ENCODE peak calls at places on chromosomes 5 and 9, in eight cellular contexts. I is adrenal gland, X is cardiac muscle cell, D is heart left ventricle, O is GM04503, K is NCI-H1105, G is foreskin fibroblast, B is GM23248. E is an unnamed sample.

GRCh38 chr5:74682636-74683035 is 2.4 kb upstream of the HEXB start:
- DNase-seq in X (no peak), K (no peak), O (no peak), D (no peak), I (no peak), B (no peak), G (no peak), E (no peak)

GRCh38 chr5:7877851-7878250 is 8.9 kb downstream of the MTRR start:
- DNase-seq in I (peak), K (no peak), D (no peak), G (no peak), B (peak), X (no peak), O (no peak), E (peak)

GRCh38 chr5:122699226-122699625 is 75.7 kb upstream of the SNX2 start:
- DNase-seq in I (no peak), G (no peak), K (no peak), B (peak), X (no peak), D (no peak), O (no peak), E (no peak)

GRCh38 chr5:124738751-124739559 is 7.5 kb downstream of the ZNF608 start:
- DNase-seq in K (no peak), B (no peak), X (peak), G (no peak), O (no peak), I (no peak), D (no peak), E (no peak)

GRCh38 chr5:147093138-147093537 is 141.7 kb upstream of the STK32A start:
- DNase-seq in K (no peak), O (no peak), D (no peak), I (no peak), G (no peak), B (peak), X (no peak), E (no peak)

GRCh38 chr9:19975499-19975898 is 186.7 kb upstream of the SLC24A2 start:
- DNase-seq in I (no peak), B (no peak), X (no peak), D (no peak), G (no peak), K (no peak), O (no peak), E (no peak)

GRCh38 chr5:68839019-68839552 is 254.7 kb upstream of the SLC30A5 start:
- DNase-seq in G (peak), D (no peak), B (peak), X (no peak), K (no peak), O (peak), I (no peak), E (peak)

GRCh38 chr9:115691686-115692085 is 461.9 kb upstream of the PAPPA start:
- DNase-seq in O (peak), X (no peak), I (no peak), B (peak), G (peak), K (no peak), D (no peak), E (no peak)

GRCh38 chr9:33136721-33137120 is 30.4 kb downstream of the B4GALT1 start:
- DNase-seq in B (no peak), I (peak), X (no peak), K (no peak), D (no peak), O (no peak), G (no peak), E (no peak)

GRCh38 chr5:92560698-92561361 is 1020.2 kb downstream of the NR2F1-AS1 start:
- DNase-seq in G (peak), B (peak), O (no peak), I (no peak), X (no peak), K (peak), D (no peak), E (no peak)

GRCh38 chr9:120996409-120996808 is 53.7 kb downstream of the C5 start:
- DNase-seq in X (no peak), D (no peak), B (no peak), K (no peak), I (no peak), G (no peak), O (no peak), E (no peak)

GRCh38 chr5:17910318-17910717 is 276.1 kb downstream of the TAF11L14 start:
- DNase-seq in X (no peak), B (peak), D (no peak), G (no peak), O (no peak), K (no peak), I (no peak), E (no peak)

GRCh38 chr9:133113163-133113927 is 7.7 kb downstream of the RALGDS start:
- DNase-seq in O (peak), G (peak), D (peak), B (peak), K (no peak), I (peak), X (no peak), E (no peak)

GRCh38 chr9:72996106-72996505 is 43.3 kb upstream of the ALDH1A1 start:
- DNase-seq in O (no peak), I (no peak), D (no peak), X (no peak), G (peak), K (no peak), B (peak), E (no peak)

GRCh38 chr9:134961331-134962064 is 43.8 kb upstream of the FCN1 start:
- DNase-seq in G (no peak), D (peak), B (no peak), X (no peak), O (no peak), I (no peak), K (no peak), E (no peak)

GRCh38 chr9:129919836-129920235 is 84.6 kb downstream of the USP20 start:
- DNase-seq in D (no peak), X (no peak), I (no peak), O (no peak), G (no peak), K (no peak), B (no peak), E (no peak)

GRCh38 chr9:88998506-88998905 is 7.2 kb downstream of the S1PR3 start:
- DNase-seq in X (peak), I (no peak), K (no peak), G (no peak), O (no peak), D (no peak), B (peak), E (no peak)

GRCh38 chr5:30438785-30439184 is 754.7 kb upstream of the CDH6 start:
- DNase-seq in X (no peak), B (no peak), O (no peak), K (no peak), D (no peak), I (no peak), G (no peak), E (no peak)

GRCh38 chr5:69083412-69083811 is 10.4 kb upstream of the SLC30A5 start:
- DNase-seq in O (no peak), D (no peak), K (no peak), G (no peak), X (no peak), I (no peak), B (peak), E (no peak)

GRCh38 chr9:98085955-98086354 is 29.4 kb downstream of the NANS start:
- DNase-seq in K (no peak), D (no peak), B (no peak), X (peak), O (no peak), I (no peak), G (no peak), E (peak)

GRCh38 chr5:128341056-128341455 is 197.0 kb downstream of the FBN2 start:
- DNase-seq in I (no peak), D (no peak), K (no peak), O (no peak), B (peak), G (peak), X (no peak), E (no peak)

GRCh38 chr9:68705636-68706578 is 867 bp downstream of the PIP5K1B start:
- DNase-seq in D (peak), K (peak), B (no peak), I (peak), X (peak), G (no peak), O (no peak), E (peak)

GRCh38 chr9:110731437-110732028 is 62.9 kb downstream of the MUSK start:
- DNase-seq in D (no peak), O (no peak), G (no peak), B (peak), I (no peak), K (no peak), X (no peak), E (no peak)

GRCh38 chr5:106860398-106861044 is 810.2 kb downstream of the EFNA5 start:
- DNase-seq in B (no peak), D (no peak), O (no peak), X (no peak), G (no peak), K (no peak), I (no peak), E (no peak)